ENCODE peak calls at places on chromosomes 16 and 17, in five cellular contexts. A is kidney tubule cell, I is cardiac muscle cell, C is pancreas, S is ELR. H is an unnamed sample.

GRCh38 chr16:89607937-89608740 is 5.3 kb upstream of the DPEP1 start:
- DNase-seq in A (no peak), I (no peak), C (no peak), S (no peak), H (no peak)

GRCh38 chr16:46743232-46743719 is 4.9 kb downstream of the MYLK3 start:
- DNase-seq in A (peak), I (peak), C (no peak), S (peak), H (peak)

GRCh38 chr16:4683255-4684029 is 9.9 kb upstream of the NUDT16L1 start:
- DNase-seq in A (no peak), I (no peak), C (peak), S (no peak), H (no peak)

GRCh38 chr16:50831751-50832150 is 89.9 kb downstream of the CYLD start:
- DNase-seq in A (no peak), I (no peak), C (no peak), S (no peak), H (no peak)

GRCh38 chr17:42488032-42488431 is 29.4 kb downstream of the ATP6V0A1 start:
- DNase-seq in A (no peak), I (no peak), C (no peak), S (no peak), H (no peak)

GRCh38 chr17:2181206-2181983 is 122.2 kb downstream of the SMG6 start:
- DNase-seq in A (no peak), I (peak), C (no peak), S (peak), H (no peak)

GRCh38 chr16:9185396-9185795 is 94.0 kb downstream of the HAPSTR1 start:
- DNase-seq in A (no peak), I (no peak), C (no peak), S (no peak), H (no peak)

GRCh38 chr17:41666708-41667279 is 21.9 kb upstream of the EIF1 start:
- DNase-seq in A (peak), I (peak), C (peak), S (peak), H (peak)

GRCh38 chr16:5108505-5109158 is 11.0 kb upstream of the EEF2KMT start:
- DNase-seq in A (no peak), I (no peak), C (no peak), S (no peak), H (no peak)

GRCh38 chr17:45222273-45222993 is 748 bp downstream of the FMNL1 start:
- DNase-seq in A (no peak), I (no peak), C (no peak), S (no peak), H (no peak)

GRCh38 chr17:64984776-64985521 is 65.7 kb upstream of the LRRC37A3 start:
- DNase-seq in A (peak), I (peak), C (no peak), S (peak), H (peak)

GRCh38 chr16:4301968-4302367 is 13.9 kb upstream of the GLIS2 start:
- DNase-seq in A (no peak), I (no peak), C (no peak), S (no peak), H (no peak)

GRCh38 chr16:57150682-57151330 is 35.0 kb downstream of the PSME3IP1 start:
- DNase-seq in A (peak), I (peak), C (no peak), S (no peak), H (no peak)

GRCh38 chr17:50675627-50676026 is 32.1 kb downstream of the ANKRD40 start:
- DNase-seq in A (no peak), I (no peak), C (peak), S (no peak), H (no peak)

GRCh38 chr16:89116341-89117238 is 22.9 kb downstream of the ACSF3 start:
- DNase-seq in A (no peak), I (no peak), C (no peak), S (no peak), H (no peak)

GRCh38 chr16:76681296-76681695 is 404.1 kb downstream of the CNTNAP4 start:
- DNase-seq in A (no peak), I (no peak), C (no peak), S (no peak), H (no peak)

GRCh38 chr16:1042776-1043349 is 29.7 kb upstream of the SSTR5 start:
- DNase-seq in A (no peak), I (no peak), C (no peak), S (peak), H (no peak)

GRCh38 chr16:66260522-66261290 is 105.8 kb upstream of the CDH5 start:
- DNase-seq in A (no peak), I (no peak), C (no peak), S (no peak), H (no peak)

GRCh38 chr16:88591577-88592021 is 21.4 kb downstream of the ZC3H18 start:
- DNase-seq in A (no peak), I (peak), C (no peak), S (no peak), H (no peak)

H was measured in KG1.